ENCODE peak calls at places on chromosomes 5 and 9, in seven cellular contexts. One of them, this sample, is unnamed.

GRCh38 chr5:175878544-175879438 is 7.4 kb downstream of the CPLX2 start:
- DNase-seq in psoas muscle: no peak
- DNase-seq in spleen: no peak
- DNase-seq in mammary epithelial cell: no peak
- DNase-seq in A549: no peak
- DNase-seq in activated B cell treated with CpG ODN at 0.5 μM for 24 hours: no peak
- DNase-seq in B cell: no peak
- DNase-seq in this sample: no peak

GRCh38 chr9:109968702-109969450 is 188.9 kb downstream of the PALM2AKAP2 start:
- DNase-seq in psoas muscle: no peak
- DNase-seq in spleen: no peak
- DNase-seq in mammary epithelial cell: peak
- DNase-seq in A549: no peak
- DNase-seq in activated B cell treated with CpG ODN at 0.5 μM for 24 hours: no peak
- DNase-seq in B cell: peak
- DNase-seq in this sample: no peak

GRCh38 chr5:115170128-115170923 is 618 bp upstream of the TRIM36 start:
- DNase-seq in psoas muscle: no peak
- DNase-seq in spleen: peak
- DNase-seq in mammary epithelial cell: no peak
- DNase-seq in A549: peak
- DNase-seq in activated B cell treated with CpG ODN at 0.5 μM for 24 hours: peak
- DNase-seq in B cell: no peak
- DNase-seq in this sample: no peak

GRCh38 chr5:134124289-134125194 is 10.1 kb downstream of the TCF7 start:
- DNase-seq in psoas muscle: no peak
- DNase-seq in spleen: no peak
- DNase-seq in mammary epithelial cell: peak
- DNase-seq in A549: no peak
- DNase-seq in activated B cell treated with CpG ODN at 0.5 μM for 24 hours: no peak
- DNase-seq in B cell: peak
- DNase-seq in this sample: no peak

GRCh38 chr9:10252174-10252573 is 360.6 kb downstream of the PTPRD start:
- DNase-seq in psoas muscle: peak
- DNase-seq in spleen: no peak
- DNase-seq in mammary epithelial cell: no peak
- DNase-seq in A549: no peak
- DNase-seq in activated B cell treated with CpG ODN at 0.5 μM for 24 hours: no peak
- DNase-seq in B cell: no peak
- DNase-seq in this sample: no peak

GRCh38 chr9:94084314-94084713 is at the start of gene PTPDC1:
- DNase-seq in psoas muscle: no peak
- DNase-seq in spleen: no peak
- DNase-seq in mammary epithelial cell: peak
- DNase-seq in A549: no peak
- DNase-seq in activated B cell treated with CpG ODN at 0.5 μM for 24 hours: no peak
- DNase-seq in B cell: no peak
- DNase-seq in this sample: peak

GRCh38 chr5:179422840-179423523 is 77.7 kb upstream of the ADAMTS2 start:
- DNase-seq in psoas muscle: no peak
- DNase-seq in spleen: peak
- DNase-seq in mammary epithelial cell: no peak
- DNase-seq in A549: no peak
- DNase-seq in activated B cell treated with CpG ODN at 0.5 μM for 24 hours: no peak
- DNase-seq in B cell: no peak
- DNase-seq in this sample: no peak

GRCh38 chr9:136364942-136365774 is 1.6 kb upstream of the DNLZ start:
- DNase-seq in psoas muscle: no peak
- DNase-seq in spleen: no peak
- DNase-seq in mammary epithelial cell: no peak
- DNase-seq in A549: no peak
- DNase-seq in activated B cell treated with CpG ODN at 0.5 μM for 24 hours: no peak
- DNase-seq in B cell: no peak
- DNase-seq in this sample: no peak

GRCh38 chr9:95444160-95444559 is 72.6 kb downstream of the PTCH1 start:
- DNase-seq in psoas muscle: no peak
- DNase-seq in spleen: no peak
- DNase-seq in mammary epithelial cell: no peak
- DNase-seq in A549: no peak
- DNase-seq in activated B cell treated with CpG ODN at 0.5 μM for 24 hours: no peak
- DNase-seq in B cell: no peak
- DNase-seq in this sample: no peak

GRCh38 chr5:16480821-16481538 is 15.4 kb upstream of the ZNF622 start:
- DNase-seq in psoas muscle: no peak
- DNase-seq in spleen: no peak
- DNase-seq in mammary epithelial cell: peak
- DNase-seq in A549: no peak
- DNase-seq in activated B cell treated with CpG ODN at 0.5 μM for 24 hours: no peak
- DNase-seq in B cell: no peak
- DNase-seq in this sample: no peak

GRCh38 chr5:577800-578199 is 34.3 kb upstream of the CEP72 start:
- DNase-seq in psoas muscle: no peak
- DNase-seq in spleen: no peak
- DNase-seq in mammary epithelial cell: no peak
- DNase-seq in A549: no peak
- DNase-seq in activated B cell treated with CpG ODN at 0.5 μM for 24 hours: no peak
- DNase-seq in B cell: no peak
- DNase-seq in this sample: no peak

GRCh38 chr5:74761241-74761640 is 5.7 kb downstream of the GFM2 start:
- DNase-seq in psoas muscle: no peak
- DNase-seq in spleen: no peak
- DNase-seq in mammary epithelial cell: peak
- DNase-seq in A549: no peak
- DNase-seq in activated B cell treated with CpG ODN at 0.5 μM for 24 hours: no peak
- DNase-seq in B cell: no peak
- DNase-seq in this sample: no peak

GRCh38 chr9:38662763-38663593 is 42.6 kb upstream of the ANKRD18A start:
- DNase-seq in psoas muscle: no peak
- DNase-seq in spleen: no peak
- DNase-seq in mammary epithelial cell: no peak
- DNase-seq in A549: no peak
- DNase-seq in activated B cell treated with CpG ODN at 0.5 μM for 24 hours: no peak
- DNase-seq in B cell: no peak
- DNase-seq in this sample: no peak

GRCh38 chr9:37839491-37840461 is 39.2 kb downstream of the DCAF10 start:
- DNase-seq in psoas muscle: no peak
- DNase-seq in spleen: no peak
- DNase-seq in mammary epithelial cell: peak
- DNase-seq in A549: no peak
- DNase-seq in activated B cell treated with CpG ODN at 0.5 μM for 24 hours: no peak
- DNase-seq in B cell: no peak
- DNase-seq in this sample: no peak

GRCh38 chr9:134955801-134956200 is 38.1 kb upstream of the FCN1 start:
- DNase-seq in psoas muscle: no peak
- DNase-seq in spleen: no peak
- DNase-seq in mammary epithelial cell: no peak
- DNase-seq in A549: no peak
- DNase-seq in activated B cell treated with CpG ODN at 0.5 μM for 24 hours: no peak
- DNase-seq in B cell: no peak
- DNase-seq in this sample: no peak

GRCh38 chr5:175873090-175873454 is 1.7 kb downstream of the CPLX2 start:
- DNase-seq in psoas muscle: no peak
- DNase-seq in spleen: no peak
- DNase-seq in mammary epithelial cell: no peak
- DNase-seq in A549: peak
- DNase-seq in activated B cell treated with CpG ODN at 0.5 μM for 24 hours: no peak
- DNase-seq in B cell: no peak
- DNase-seq in this sample: no peak

GRCh38 chr9:36154213-36154952 is 14.8 kb upstream of the CCIN start:
- DNase-seq in psoas muscle: peak
- DNase-seq in spleen: no peak
- DNase-seq in mammary epithelial cell: no peak
- DNase-seq in A549: no peak
- DNase-seq in activated B cell treated with CpG ODN at 0.5 μM for 24 hours: no peak
- DNase-seq in B cell: peak
- DNase-seq in this sample: no peak

GRCh38 chr5:124461857-124462423 is 284.5 kb downstream of the ZNF608 start:
- DNase-seq in psoas muscle: no peak
- DNase-seq in spleen: no peak
- DNase-seq in mammary epithelial cell: no peak
- DNase-seq in A549: no peak
- DNase-seq in activated B cell treated with CpG ODN at 0.5 μM for 24 hours: no peak
- DNase-seq in B cell: no peak
- DNase-seq in this sample: no peak

GRCh38 chr5:59021286-59021673 is 438.4 kb downstream of the RAB3C start:
- DNase-seq in psoas muscle: no peak
- DNase-seq in spleen: no peak
- DNase-seq in mammary epithelial cell: no peak
- DNase-seq in A549: no peak
- DNase-seq in activated B cell treated with CpG ODN at 0.5 μM for 24 hours: no peak
- DNase-seq in B cell: no peak
- DNase-seq in this sample: no peak

GRCh38 chr5:139788294-139788875 is 7.2 kb upstream of the PSD2 start:
- DNase-seq in psoas muscle: peak
- DNase-seq in spleen: no peak
- DNase-seq in mammary epithelial cell: no peak
- DNase-seq in A549: no peak
- DNase-seq in activated B cell treated with CpG ODN at 0.5 μM for 24 hours: no peak
- DNase-seq in B cell: no peak
- DNase-seq in this sample: no peak

GRCh38 chr9:104856413-104856941 is 71.5 kb downstream of the ABCA1 start:
- DNase-seq in psoas muscle: no peak
- DNase-seq in spleen: no peak
- DNase-seq in mammary epithelial cell: no peak
- DNase-seq in A549: no peak
- DNase-seq in activated B cell treated with CpG ODN at 0.5 μM for 24 hours: no peak
- DNase-seq in B cell: no peak
- DNase-seq in this sample: no peak

GRCh38 chr5:168047043-168047668 is 244.3 kb upstream of the WWC1 start:
- DNase-seq in psoas muscle: no peak
- DNase-seq in spleen: no peak
- DNase-seq in mammary epithelial cell: peak
- DNase-seq in A549: peak
- DNase-seq in activated B cell treated with CpG ODN at 0.5 μM for 24 hours: no peak
- DNase-seq in B cell: no peak
- DNase-seq in this sample: peak

DNA sequence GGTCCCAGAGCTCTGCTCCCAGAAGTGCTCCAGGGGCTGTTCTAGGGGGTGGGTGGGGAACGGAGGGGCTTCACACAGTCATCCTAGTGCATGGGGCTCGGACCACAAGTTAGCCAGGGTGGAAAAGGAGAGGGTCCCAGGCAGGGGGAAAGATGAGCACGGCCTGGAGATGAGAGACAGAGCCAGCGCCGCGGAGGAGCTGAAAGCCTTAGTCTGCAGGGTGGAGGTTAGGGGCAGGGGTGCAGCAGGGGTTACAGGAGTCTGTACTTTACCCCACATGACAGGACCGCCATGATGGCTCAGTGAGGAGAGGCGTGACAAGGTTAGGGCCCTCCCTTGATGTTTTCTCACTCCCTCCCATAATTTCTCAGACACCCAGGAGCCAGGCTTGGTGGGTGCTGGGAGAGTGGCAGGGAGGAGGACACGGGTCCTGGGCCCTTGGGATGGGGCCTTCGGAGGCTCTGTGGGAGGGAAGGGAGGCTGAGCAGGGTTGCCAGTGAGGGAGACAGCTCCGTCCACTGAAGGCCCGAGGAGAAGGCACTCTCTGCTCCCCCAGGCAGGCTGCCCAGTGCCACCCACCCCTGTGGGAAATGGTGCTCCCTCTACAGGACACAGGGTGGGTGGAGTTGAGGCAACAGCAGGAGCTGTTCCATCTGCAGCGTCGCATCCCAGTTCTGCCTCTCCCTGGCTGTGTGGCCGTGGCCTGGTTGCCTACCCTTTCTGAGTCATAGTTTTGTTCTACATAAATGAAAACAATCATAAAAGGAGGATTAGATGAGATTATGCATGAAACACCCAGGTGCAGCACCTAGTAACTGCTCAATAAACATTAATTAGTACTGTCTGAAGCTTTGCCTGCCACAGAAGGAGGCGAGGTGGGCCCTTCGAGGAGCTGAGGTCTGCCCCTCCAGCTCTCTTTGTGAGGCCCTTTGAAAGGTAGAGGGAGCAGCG is 66.2 kb downstream of the NDST1 start:
- DNase-seq in psoas muscle: no peak
- DNase-seq in spleen: no peak
- DNase-seq in mammary epithelial cell: no peak
- DNase-seq in A549: peak
- DNase-seq in activated B cell treated with CpG ODN at 0.5 μM for 24 hours: no peak
- DNase-seq in B cell: no peak
- DNase-seq in this sample: no peak
- TF ChIP-seq CTCF in psoas muscle: no peak
- TF ChIP-seq CTCF in spleen: no peak
- TF ChIP-seq CTCF in mammary epithelial cell: no peak
- TF ChIP-seq CTCF in A549: peak
- TF ChIP-seq CTCF in activated B cell treated with CpG ODN at 0.5 μM for 24 hours: no peak
- TF ChIP-seq CTCF in B cell: no peak
- TF ChIP-seq CTCF in this sample: no peak

GRCh38 chr5:149151717-149152116 is 10.4 kb downstream of the ABLIM3 start:
- DNase-seq in psoas muscle: no peak
- DNase-seq in spleen: no peak
- DNase-seq in mammary epithelial cell: no peak
- DNase-seq in A549: no peak
- DNase-seq in activated B cell treated with CpG ODN at 0.5 μM for 24 hours: no peak
- DNase-seq in B cell: no peak
- DNase-seq in this sample: no peak
- TF ChIP-seq CTCF in psoas muscle: no peak
- TF ChIP-seq CTCF in spleen: no peak
- TF ChIP-seq CTCF in mammary epithelial cell: no peak
- TF ChIP-seq CTCF in A549: peak
- TF ChIP-seq CTCF in activated B cell treated with CpG ODN at 0.5 μM for 24 hours: no peak
- TF ChIP-seq CTCF in B cell: no peak
- TF ChIP-seq CTCF in this sample: peak

GRCh38 chr5:170424629-170425028 is 35.5 kb upstream of the KCNMB1 start:
- DNase-seq in psoas muscle: no peak
- DNase-seq in spleen: no peak
- DNase-seq in mammary epithelial cell: no peak
- DNase-seq in A549: no peak
- DNase-seq in activated B cell treated with CpG ODN at 0.5 μM for 24 hours: no peak
- DNase-seq in B cell: no peak
- DNase-seq in this sample: no peak

GRCh38 chr5:170426786-170427185 is 37.6 kb upstream of the KCNMB1 start:
- DNase-seq in psoas muscle: no peak
- DNase-seq in spleen: peak
- DNase-seq in mammary epithelial cell: no peak
- DNase-seq in A549: no peak
- DNase-seq in activated B cell treated with CpG ODN at 0.5 μM for 24 hours: no peak
- DNase-seq in B cell: no peak
- DNase-seq in this sample: no peak

GRCh38 chr5:170427672-170428236 is 38.6 kb upstream of the KCNMB1 start:
- DNase-seq in psoas muscle: peak
- DNase-seq in spleen: no peak
- DNase-seq in mammary epithelial cell: no peak
- DNase-seq in A549: no peak
- DNase-seq in activated B cell treated with CpG ODN at 0.5 μM for 24 hours: no peak
- DNase-seq in B cell: no peak
- DNase-seq in this sample: no peak

GRCh38 chr5:170429014-170429413 is 39.8 kb upstream of the KCNMB1 start:
- DNase-seq in psoas muscle: no peak
- DNase-seq in spleen: no peak
- DNase-seq in mammary epithelial cell: no peak
- DNase-seq in A549: peak
- DNase-seq in activated B cell treated with CpG ODN at 0.5 μM for 24 hours: no peak
- DNase-seq in B cell: no peak
- DNase-seq in this sample: no peak

GRCh38 chr5:170426149-170426767 is 37.1 kb upstream of the KCNMB1 start:
- DNase-seq in psoas muscle: no peak
- DNase-seq in spleen: peak
- DNase-seq in mammary epithelial cell: no peak
- DNase-seq in A549: no peak
- DNase-seq in activated B cell treated with CpG ODN at 0.5 μM for 24 hours: no peak
- DNase-seq in B cell: no peak
- DNase-seq in this sample: no peak
- TF ChIP-seq CTCF in psoas muscle: no peak
- TF ChIP-seq CTCF in spleen: no peak
- TF ChIP-seq CTCF in mammary epithelial cell: no peak
- TF ChIP-seq CTCF in A549: no peak
- TF ChIP-seq CTCF in activated B cell treated with CpG ODN at 0.5 μM for 24 hours: no peak
- TF ChIP-seq CTCF in B cell: no peak
- TF ChIP-seq CTCF in this sample: no peak

GRCh38 chr9:76576344-76576743 is 117.4 kb downstream of the GCNT1 start:
- DNase-seq in psoas muscle: no peak
- DNase-seq in spleen: no peak
- DNase-seq in mammary epithelial cell: peak
- DNase-seq in A549: no peak
- DNase-seq in activated B cell treated with CpG ODN at 0.5 μM for 24 hours: peak
- DNase-seq in B cell: peak
- DNase-seq in this sample: peak
- TF ChIP-seq CTCF in psoas muscle: no peak
- TF ChIP-seq CTCF in spleen: no peak
- TF ChIP-seq CTCF in mammary epithelial cell: no peak
- TF ChIP-seq CTCF in A549: no peak
- TF ChIP-seq CTCF in activated B cell treated with CpG ODN at 0.5 μM for 24 hours: no peak
- TF ChIP-seq CTCF in B cell: no peak
- TF ChIP-seq CTCF in this sample: no peak

This sample was measured in kidney epithelial cell.